ENCODE peak calls at places on chromosomes 3 and 15, in four cellular contexts. S, A, D and X are unnamed samples.

GRCh38 chr3:85303156-85303555 is 344.4 kb downstream of the CADM2 start:
- DNase-seq in S (no peak), A (no peak), D (peak; percentile 79), X (no peak)

GRCh38 chr3:74267583-74268184 is 346.8 kb downstream of the CNTN3 start:
- DNase-seq in S (no peak), A (peak; percentile 80), D (peak; percentile 61), X (peak; percentile 1)

GRCh38 chr3:142962175-142962519 is 1.3 kb downstream of the PAQR9 start:
- DNase-seq in S (no peak), A (no peak), D (no peak), X (no peak)

GRCh38 chr3:124441766-124442165 is 288.5 kb upstream of the UMPS start:
- DNase-seq in S (no peak), A (no peak), D (no peak), X (no peak)

GRCh38 chr3:116391296-116392201 is 53.7 kb downstream of the LSAMP start:
- DNase-seq in S (no peak), A (no peak), D (no peak), X (no peak)

GRCh38 chr3:158847466-158847849 is 45.6 kb downstream of the MFSD1 start:
- DNase-seq in S (no peak), A (peak; percentile 18), D (no peak), X (no peak)

GRCh38 chr3:23863060-23863459 is 53.7 kb downstream of the NKIRAS1 start:
- DNase-seq in S (no peak), A (peak; percentile 22), D (no peak), X (no peak)

GRCh38 chr15:57947781-57948180 is 117.7 kb downstream of the ALDH1A2 start:
- DNase-seq in S (no peak), A (no peak), D (no peak), X (peak; percentile 16)